ENCODE peak calls at places on chromosomes 11 and 22, in five cellular contexts. T, A, N, U and V are unnamed samples. For H3K4me1, the result is how much of the 10 kb centered on the place peaks cover.

GRCh38 chr11:112410325-112410724 is 149.7 kb upstream of the PLET1 start:
- DNase-seq in T (no peak), A (no peak), N (no peak), U (no peak), V (no peak)

GRCh38 chr11:1129666-1130160 is 28.0 kb upstream of the MUC5AC start:
- DNase-seq in T (peak), A (no peak), N (no peak), U (no peak), V (no peak)

GRCh38 chr11:64322925-64323260 is 5.0 kb downstream of the PRDX5 start:
- DNase-seq in T (no peak), A (no peak), N (no peak), U (no peak), V (no peak)

GRCh38 chr11:64028398-64029115 is 7.2 kb upstream of the FLRT1 start:
- DNase-seq in T (no peak), A (no peak), N (no peak), U (peak), V (no peak)

GRCh38 chr11:116421529-116422185 is 351.1 kb downstream of the BUD13 start:
- DNase-seq in T (no peak), A (no peak), N (no peak), U (no peak), V (no peak)

GRCh38 chr22:49347376-49347775 is 480.3 kb downstream of the BRD1 start:
- DNase-seq in T (peak), A (no peak), N (no peak), U (no peak), V (peak)

GRCh38 chr11:110065189-110065588 is 28.0 kb upstream of the ZC3H12C start:
- DNase-seq in T (no peak), A (no peak), N (no peak), U (no peak), V (no peak)

GRCh38 chr11:1392561-1392960 is 2.8 kb downstream of the BRSK2 start:
- DNase-seq in T (no peak), A (no peak), N (no peak), U (no peak), V (peak)

GRCh38 chr11:35163707-35164496 is 24.9 kb downstream of the CD44 start:
- DNase-seq in T (no peak), A (no peak), N (no peak), U (no peak), V (no peak)

GRCh38 chr22:50471197-50471847 is 3.5 kb downstream of the SBF1 start:
- DNase-seq in T (no peak), A (no peak), N (no peak), U (no peak), V (no peak)

GRCh38 chr22:50467773-50468440 is 6.9 kb downstream of the SBF1 start:
- DNase-seq in T (no peak), A (no peak), N (no peak), U (no peak), V (no peak)

GRCh38 chr22:50468626-50469025 is 6.2 kb downstream of the SBF1 start:
- DNase-seq in T (no peak), A (no peak), N (no peak), U (no peak), V (no peak)

GRCh38 chr22:50470491-50470890 is 4.3 kb downstream of the SBF1 start:
- DNase-seq in T (no peak), A (no peak), N (no peak), U (no peak), V (no peak)

DNA sequence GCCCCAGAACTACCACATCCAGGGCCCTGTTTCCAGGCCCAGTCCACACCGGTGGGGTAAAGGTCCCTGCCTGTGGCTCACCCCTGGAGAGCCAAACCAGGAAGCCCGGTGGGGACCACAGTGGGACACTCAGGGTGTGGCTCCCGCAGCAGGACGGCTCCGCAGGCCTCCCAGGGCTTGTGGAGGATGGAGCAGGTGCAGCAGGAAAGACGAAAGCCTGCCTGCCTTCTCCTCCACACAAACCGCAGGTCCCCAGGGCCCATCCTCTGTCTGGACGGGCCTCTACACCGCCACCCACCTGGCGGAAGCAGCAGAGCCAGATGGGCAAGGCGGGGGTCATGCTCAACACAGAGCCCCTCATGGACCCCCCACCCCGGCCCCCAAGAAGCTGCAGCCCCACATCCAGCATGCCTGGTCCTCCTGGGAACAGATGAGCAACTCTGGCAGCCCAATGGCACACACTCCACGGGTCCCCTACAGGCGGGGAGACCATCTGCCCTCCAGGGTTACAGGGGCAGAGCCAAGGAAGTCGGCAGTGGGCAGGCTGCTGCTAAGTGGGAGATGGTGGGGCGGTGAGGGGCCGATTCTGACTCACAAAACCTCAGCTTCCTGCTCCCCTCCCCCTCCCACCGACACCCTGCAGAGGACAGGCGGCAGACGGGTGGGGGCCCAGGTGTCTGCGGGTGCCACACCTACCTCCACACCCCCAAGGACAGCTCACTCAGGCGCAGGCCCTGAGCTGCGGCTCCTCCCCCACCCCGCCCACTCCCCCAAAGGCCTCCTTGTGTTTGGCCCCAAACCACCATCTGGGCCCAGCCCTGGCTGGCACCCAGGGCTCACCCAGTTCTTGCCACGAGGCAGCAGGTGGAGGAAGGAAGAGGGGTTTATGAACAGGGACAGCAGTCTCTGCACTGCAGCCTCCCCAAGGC is 5.2 kb downstream of the SBF1 start:
- DNase-seq in T (no peak), A (no peak), N (peak), U (peak), V (no peak)
- H3K4me3 ChIP-seq in T (no peak), A (no peak), N (no peak), U (no peak), V (no peak)

GRCh38 chr22:32474635-32475427 is at the start of gene FBXO7:
- DNase-seq in T (peak), A (no peak), N (peak), U (no peak), V (peak)
- TF ChIP-seq CTCF in T (peak), A (peak), N (no peak), U (peak), V (no peak)

DNA sequence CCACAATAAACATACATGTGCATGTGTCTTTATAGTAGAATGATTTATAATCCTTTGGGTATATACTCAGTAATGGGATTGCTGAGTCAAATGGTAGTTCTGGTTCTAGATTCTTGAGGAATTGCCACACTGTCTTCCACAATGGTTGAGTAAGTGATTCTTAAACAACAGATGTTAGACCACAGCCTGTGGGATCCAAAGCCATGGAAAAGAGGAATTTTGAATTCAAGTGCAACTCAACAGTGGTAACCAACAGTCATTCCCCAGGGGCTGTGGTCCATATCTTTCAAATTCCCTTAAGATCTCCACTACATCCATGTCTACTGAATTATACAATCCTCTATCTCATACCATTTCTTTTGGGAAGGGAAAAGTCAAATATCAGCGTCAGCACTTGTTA is 321.5 kb downstream of the LARGE1 start:
- DNase-seq in T (no peak), A (no peak), N (no peak), U (no peak), V (no peak)
- H3K4me1 ChIP-seq in T (under half), A (under half), N (under half), U (under half), V (under half)

GRCh38 chr11:119314748-119315138 is 2.2 kb downstream of the MCAM start:
- DNase-seq in T (peak), A (no peak), N (no peak), U (no peak), V (no peak)
- H3K4me3 ChIP-seq in T (peak), A (no peak), N (peak), U (no peak), V (peak)

DNA sequence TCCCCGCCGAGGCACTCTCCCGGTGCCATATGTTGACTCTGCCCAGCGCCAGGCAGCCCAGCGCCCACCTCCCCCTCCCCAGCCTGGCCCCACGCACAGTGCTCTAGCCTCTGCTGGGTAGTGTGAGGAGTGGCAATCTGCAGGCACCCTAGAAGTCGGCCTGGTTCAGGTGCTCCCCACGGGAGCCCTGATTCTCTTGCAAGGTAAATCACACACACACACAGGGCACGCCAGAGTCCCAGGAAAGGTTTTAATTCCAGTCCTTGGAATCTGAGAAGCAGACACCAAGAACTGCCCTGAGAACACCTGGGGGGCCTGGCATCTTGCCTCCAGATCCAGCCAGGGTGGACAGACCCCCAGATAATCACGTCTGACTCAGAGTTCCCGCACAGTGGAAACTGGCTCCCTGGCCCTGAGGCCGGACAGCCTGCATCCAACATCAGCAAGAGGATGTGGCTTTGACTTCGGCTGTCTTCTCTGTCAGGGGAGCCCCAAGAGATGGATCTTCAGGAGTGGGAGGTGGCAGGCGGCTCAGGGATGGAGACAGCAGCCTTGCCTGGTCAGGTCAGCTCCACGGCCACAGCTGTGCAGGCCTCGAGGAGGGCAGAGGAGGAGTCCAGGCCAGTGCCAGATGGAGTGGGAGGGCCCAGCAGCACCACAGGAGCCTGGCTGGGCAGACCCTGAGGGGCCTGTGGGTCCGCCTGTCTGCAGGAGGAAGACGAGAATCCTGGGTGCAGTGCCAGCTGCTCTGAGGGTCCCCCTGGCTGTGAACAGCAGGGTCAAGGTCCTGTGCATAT is 1.1 kb upstream of the RIN1 start:
- DNase-seq in T (no peak), A (no peak), N (no peak), U (peak), V (no peak)
- TF ChIP-seq CTCF in T (no peak), A (no peak), N (no peak), U (no peak), V (no peak)